ENCODE peak calls at places on chromosomes 7 and 10, in seven cellular contexts. One of them, this sample, is unnamed.

GRCh38 chr10:132448248-132448731 is 51.3 kb downstream of the PWWP2B start:
- DNase-seq in effector CD8-positive, alpha-beta T cell: peak
- DNase-seq in erythroblast: peak
- DNase-seq in stimulated activated CD8-positive, alpha-beta memory T cell treated with anti-CD3 and anti-CD28 coated beads, Interleukin-12 subunit alpha, Interleukin-12 subunit beta, amount 100 ng/mL, for 1 hour: no peak
- DNase-seq in NCI-H2171 treated with DMSO at 0.1 percent for 48 hours: no peak
- DNase-seq in testis: no peak
- DNase-seq in COR-L47: no peak
- DNase-seq in this sample: no peak

GRCh38 chr10:69869291-69869841 is 67.7 kb downstream of the COL13A1 start:
- DNase-seq in effector CD8-positive, alpha-beta T cell: no peak
- DNase-seq in erythroblast: no peak
- DNase-seq in stimulated activated CD8-positive, alpha-beta memory T cell treated with anti-CD3 and anti-CD28 coated beads, Interleukin-12 subunit alpha, Interleukin-12 subunit beta, amount 100 ng/mL, for 1 hour: no peak
- DNase-seq in NCI-H2171 treated with DMSO at 0.1 percent for 48 hours: no peak
- DNase-seq in testis: peak
- DNase-seq in COR-L47: no peak
- DNase-seq in this sample: no peak

GRCh38 chr7:24956021-24956420 is 24.0 kb downstream of the OSBPL3 start:
- DNase-seq in effector CD8-positive, alpha-beta T cell: no peak
- DNase-seq in erythroblast: no peak
- DNase-seq in stimulated activated CD8-positive, alpha-beta memory T cell treated with anti-CD3 and anti-CD28 coated beads, Interleukin-12 subunit alpha, Interleukin-12 subunit beta, amount 100 ng/mL, for 1 hour: no peak
- DNase-seq in NCI-H2171 treated with DMSO at 0.1 percent for 48 hours: no peak
- DNase-seq in testis: no peak
- DNase-seq in COR-L47: no peak
- DNase-seq in this sample: no peak

GRCh38 chr10:46557319-46558140 is 1.1 kb upstream of the GPRIN2 start:
- DNase-seq in effector CD8-positive, alpha-beta T cell: no peak
- DNase-seq in erythroblast: no peak
- DNase-seq in stimulated activated CD8-positive, alpha-beta memory T cell treated with anti-CD3 and anti-CD28 coated beads, Interleukin-12 subunit alpha, Interleukin-12 subunit beta, amount 100 ng/mL, for 1 hour: no peak
- DNase-seq in NCI-H2171 treated with DMSO at 0.1 percent for 48 hours: no peak
- DNase-seq in testis: peak
- DNase-seq in COR-L47: no peak
- DNase-seq in this sample: peak

GRCh38 chr7:80014507-80014906 is 120.1 kb upstream of the GNAI1 start:
- DNase-seq in effector CD8-positive, alpha-beta T cell: no peak
- DNase-seq in erythroblast: no peak
- DNase-seq in stimulated activated CD8-positive, alpha-beta memory T cell treated with anti-CD3 and anti-CD28 coated beads, Interleukin-12 subunit alpha, Interleukin-12 subunit beta, amount 100 ng/mL, for 1 hour: no peak
- DNase-seq in NCI-H2171 treated with DMSO at 0.1 percent for 48 hours: peak
- DNase-seq in testis: no peak
- DNase-seq in COR-L47: no peak
- DNase-seq in this sample: no peak

GRCh38 chr7:11474902-11475585 is 357.0 kb downstream of the THSD7A start:
- DNase-seq in effector CD8-positive, alpha-beta T cell: no peak
- DNase-seq in erythroblast: no peak
- DNase-seq in stimulated activated CD8-positive, alpha-beta memory T cell treated with anti-CD3 and anti-CD28 coated beads, Interleukin-12 subunit alpha, Interleukin-12 subunit beta, amount 100 ng/mL, for 1 hour: no peak
- DNase-seq in NCI-H2171 treated with DMSO at 0.1 percent for 48 hours: no peak
- DNase-seq in testis: no peak
- DNase-seq in COR-L47: no peak
- DNase-seq in this sample: no peak

GRCh38 chr7:41035788-41036187 is 667.1 kb downstream of the INHBA start:
- DNase-seq in effector CD8-positive, alpha-beta T cell: no peak
- DNase-seq in erythroblast: no peak
- DNase-seq in stimulated activated CD8-positive, alpha-beta memory T cell treated with anti-CD3 and anti-CD28 coated beads, Interleukin-12 subunit alpha, Interleukin-12 subunit beta, amount 100 ng/mL, for 1 hour: no peak
- DNase-seq in NCI-H2171 treated with DMSO at 0.1 percent for 48 hours: no peak
- DNase-seq in testis: no peak
- DNase-seq in COR-L47: no peak
- DNase-seq in this sample: no peak

GRCh38 chr10:126843299-126843934 is 61.8 kb upstream of the DOCK1 start:
- DNase-seq in effector CD8-positive, alpha-beta T cell: no peak
- DNase-seq in erythroblast: no peak
- DNase-seq in stimulated activated CD8-positive, alpha-beta memory T cell treated with anti-CD3 and anti-CD28 coated beads, Interleukin-12 subunit alpha, Interleukin-12 subunit beta, amount 100 ng/mL, for 1 hour: no peak
- DNase-seq in NCI-H2171 treated with DMSO at 0.1 percent for 48 hours: no peak
- DNase-seq in testis: no peak
- DNase-seq in COR-L47: no peak
- DNase-seq in this sample: no peak

GRCh38 chr10:34520084-34520483 is 295.0 kb downstream of the PARD3 start:
- DNase-seq in effector CD8-positive, alpha-beta T cell: no peak
- DNase-seq in erythroblast: no peak
- DNase-seq in stimulated activated CD8-positive, alpha-beta memory T cell treated with anti-CD3 and anti-CD28 coated beads, Interleukin-12 subunit alpha, Interleukin-12 subunit beta, amount 100 ng/mL, for 1 hour: no peak
- DNase-seq in NCI-H2171 treated with DMSO at 0.1 percent for 48 hours: no peak
- DNase-seq in testis: no peak
- DNase-seq in COR-L47: no peak
- DNase-seq in this sample: no peak

GRCh38 chr10:86123745-86124144 is 242.8 kb downstream of the GRID1 start:
- DNase-seq in effector CD8-positive, alpha-beta T cell: no peak
- DNase-seq in erythroblast: no peak
- DNase-seq in stimulated activated CD8-positive, alpha-beta memory T cell treated with anti-CD3 and anti-CD28 coated beads, Interleukin-12 subunit alpha, Interleukin-12 subunit beta, amount 100 ng/mL, for 1 hour: no peak
- DNase-seq in NCI-H2171 treated with DMSO at 0.1 percent for 48 hours: no peak
- DNase-seq in testis: no peak
- DNase-seq in COR-L47: no peak
- DNase-seq in this sample: peak

GRCh38 chr7:155191901-155192478 is 105.7 kb upstream of the INSIG1 start:
- DNase-seq in effector CD8-positive, alpha-beta T cell: no peak
- DNase-seq in erythroblast: no peak
- DNase-seq in stimulated activated CD8-positive, alpha-beta memory T cell treated with anti-CD3 and anti-CD28 coated beads, Interleukin-12 subunit alpha, Interleukin-12 subunit beta, amount 100 ng/mL, for 1 hour: no peak
- DNase-seq in NCI-H2171 treated with DMSO at 0.1 percent for 48 hours: no peak
- DNase-seq in testis: no peak
- DNase-seq in COR-L47: no peak
- DNase-seq in this sample: peak

GRCh38 chr10:133030791-133031190 is 56.9 kb upstream of the ADGRA1 start:
- DNase-seq in effector CD8-positive, alpha-beta T cell: no peak
- DNase-seq in erythroblast: no peak
- DNase-seq in stimulated activated CD8-positive, alpha-beta memory T cell treated with anti-CD3 and anti-CD28 coated beads, Interleukin-12 subunit alpha, Interleukin-12 subunit beta, amount 100 ng/mL, for 1 hour: no peak
- DNase-seq in NCI-H2171 treated with DMSO at 0.1 percent for 48 hours: peak
- DNase-seq in testis: no peak
- DNase-seq in COR-L47: no peak
- DNase-seq in this sample: no peak

GRCh38 chr10:90195288-90195840 is 494.0 kb downstream of the KIF20B start:
- DNase-seq in effector CD8-positive, alpha-beta T cell: no peak
- DNase-seq in erythroblast: no peak
- DNase-seq in stimulated activated CD8-positive, alpha-beta memory T cell treated with anti-CD3 and anti-CD28 coated beads, Interleukin-12 subunit alpha, Interleukin-12 subunit beta, amount 100 ng/mL, for 1 hour: no peak
- DNase-seq in NCI-H2171 treated with DMSO at 0.1 percent for 48 hours: no peak
- DNase-seq in testis: no peak
- DNase-seq in COR-L47: no peak
- DNase-seq in this sample: no peak

GRCh38 chr10:82213784-82214183 is 338.8 kb downstream of the NRG3 start:
- DNase-seq in effector CD8-positive, alpha-beta T cell: no peak
- DNase-seq in erythroblast: no peak
- DNase-seq in stimulated activated CD8-positive, alpha-beta memory T cell treated with anti-CD3 and anti-CD28 coated beads, Interleukin-12 subunit alpha, Interleukin-12 subunit beta, amount 100 ng/mL, for 1 hour: no peak
- DNase-seq in NCI-H2171 treated with DMSO at 0.1 percent for 48 hours: no peak
- DNase-seq in testis: no peak
- DNase-seq in COR-L47: no peak
- DNase-seq in this sample: no peak

GRCh38 chr10:96614515-96614914 is 27.7 kb upstream of the TM9SF3 start:
- DNase-seq in effector CD8-positive, alpha-beta T cell: no peak
- DNase-seq in erythroblast: peak
- DNase-seq in stimulated activated CD8-positive, alpha-beta memory T cell treated with anti-CD3 and anti-CD28 coated beads, Interleukin-12 subunit alpha, Interleukin-12 subunit beta, amount 100 ng/mL, for 1 hour: no peak
- DNase-seq in NCI-H2171 treated with DMSO at 0.1 percent for 48 hours: peak
- DNase-seq in testis: no peak
- DNase-seq in COR-L47: peak
- DNase-seq in this sample: no peak